ENCODE peak calls at places on chromosomes 6 and 20, in four cellular contexts. P is A549, A is HCT116, K is WTC11. Y is an unnamed sample.

GRCh38 chr6:38498085-38498484 is 141.6 kb downstream of the BTBD9 start:
- DNase-seq in P (no peak), A (no peak), K (no peak), Y (no peak)

GRCh38 chr20:44390280-44390679 is 34.8 kb downstream of the HNF4A start:
- DNase-seq in K (no peak), A (no peak), P (no peak), Y (no peak)

GRCh38 chr6:114936060-114936459 is 593.2 kb upstream of the HS3ST5 start:
- DNase-seq in K (no peak), A (no peak), P (no peak), Y (no peak)

GRCh38 chr6:1127129-1127528 is 184.8 kb upstream of the FOXQ1 start:
- DNase-seq in P (no peak), K (no peak), A (no peak), Y (no peak)

GRCh38 chr20:25437153-25437581 is 29.7 kb downstream of the GINS1 start:
- DNase-seq in A (no peak), P (no peak), K (peak), Y (no peak)

GRCh38 chr6:87198496-87198895 is 43.1 kb downstream of the ZNF292 start:
- DNase-seq in K (no peak), P (peak), A (no peak), Y (no peak)

GRCh38 chr6:54244430-54244829 is 63.8 kb upstream of the TINAG start:
- DNase-seq in P (peak), A (peak), K (no peak), Y (peak)

GRCh38 chr6:28726569-28727309 is 197.0 kb downstream of the TRIM27 start:
- DNase-seq in A (no peak), P (no peak), K (no peak), Y (no peak)

GRCh38 chr6:158706369-158706982 is 56.6 kb downstream of the SYTL3 start:
- DNase-seq in P (peak), K (peak), A (peak), Y (peak)

GRCh38 chr6:115545410-115545986 is 515.2 kb downstream of the FRK start:
- DNase-seq in P (peak), K (peak), A (no peak), Y (no peak)

GRCh38 chr20:10194166-10194565 is 24.5 kb upstream of the SNAP25 start:
- DNase-seq in K (no peak), P (no peak), A (no peak), Y (no peak)

GRCh38 chr6:130503146-130503545 is 137.3 kb downstream of the TMEM200A start:
- DNase-seq in P (no peak), A (no peak), K (no peak), Y (no peak)

GRCh38 chr6:158266131-158266530 is 46.1 kb upstream of the TULP4 start:
- DNase-seq in P (no peak), K (no peak), A (no peak), Y (no peak)

GRCh38 chr6:122432816-122433215 is 33.4 kb downstream of the HSF2 start:
- DNase-seq in K (no peak), P (no peak), A (no peak), Y (no peak)

GRCh38 chr6:5937936-5938706 is 68.6 kb downstream of the NRN1 start:
- DNase-seq in P (no peak), A (no peak), K (no peak), Y (no peak)

GRCh38 chr20:34528921-34529297 is 12.7 kb downstream of the DYNLRB1 start:
- DNase-seq in A (no peak), K (no peak), P (no peak), Y (no peak)

GRCh38 chr6:87807423-87807978 is 105.5 kb upstream of the AKIRIN2 start:
- DNase-seq in K (no peak), P (no peak), A (no peak), Y (peak)

GRCh38 chr20:19275630-19276071 is 63.2 kb downstream of the SLC24A3 start:
- DNase-seq in P (no peak), A (no peak), K (no peak), Y (no peak)

GRCh38 chr6:43761666-43762409 is 8.2 kb upstream of the VEGFA start:
- DNase-seq in P (no peak), A (no peak), K (no peak), Y (no peak)

GRCh38 chr6:84193140-84193708 is 34.2 kb downstream of the CEP162 start:
- DNase-seq in K (no peak), P (peak), A (peak), Y (no peak)

GRCh38 chr20:11921326-11921725 is 3.6 kb downstream of the BTBD3 start:
- DNase-seq in K (no peak), A (no peak), P (no peak), Y (no peak)

GRCh38 chr6:31791324-31792089 is 4.0 kb downstream of the VARS1 start:
- DNase-seq in A (no peak), P (peak), K (peak), Y (peak)

GRCh38 chr6:169799474-169799926 is 48.1 kb downstream of the ERMARD start:
- DNase-seq in K (no peak), P (no peak), A (no peak), Y (no peak)

GRCh38 chr20:13025181-13025580 is 16.4 kb downstream of the SPTLC3 start:
- DNase-seq in A (no peak), P (no peak), K (no peak), Y (no peak)

GRCh38 chr6:128598561-128598960 is 78.2 kb upstream of the PTPRK start:
- DNase-seq in A (peak), P (no peak), K (no peak), Y (no peak)
- TF ChIP-seq MAX in A (no peak), P (no peak), K (no peak), Y (no peak)

DNA sequence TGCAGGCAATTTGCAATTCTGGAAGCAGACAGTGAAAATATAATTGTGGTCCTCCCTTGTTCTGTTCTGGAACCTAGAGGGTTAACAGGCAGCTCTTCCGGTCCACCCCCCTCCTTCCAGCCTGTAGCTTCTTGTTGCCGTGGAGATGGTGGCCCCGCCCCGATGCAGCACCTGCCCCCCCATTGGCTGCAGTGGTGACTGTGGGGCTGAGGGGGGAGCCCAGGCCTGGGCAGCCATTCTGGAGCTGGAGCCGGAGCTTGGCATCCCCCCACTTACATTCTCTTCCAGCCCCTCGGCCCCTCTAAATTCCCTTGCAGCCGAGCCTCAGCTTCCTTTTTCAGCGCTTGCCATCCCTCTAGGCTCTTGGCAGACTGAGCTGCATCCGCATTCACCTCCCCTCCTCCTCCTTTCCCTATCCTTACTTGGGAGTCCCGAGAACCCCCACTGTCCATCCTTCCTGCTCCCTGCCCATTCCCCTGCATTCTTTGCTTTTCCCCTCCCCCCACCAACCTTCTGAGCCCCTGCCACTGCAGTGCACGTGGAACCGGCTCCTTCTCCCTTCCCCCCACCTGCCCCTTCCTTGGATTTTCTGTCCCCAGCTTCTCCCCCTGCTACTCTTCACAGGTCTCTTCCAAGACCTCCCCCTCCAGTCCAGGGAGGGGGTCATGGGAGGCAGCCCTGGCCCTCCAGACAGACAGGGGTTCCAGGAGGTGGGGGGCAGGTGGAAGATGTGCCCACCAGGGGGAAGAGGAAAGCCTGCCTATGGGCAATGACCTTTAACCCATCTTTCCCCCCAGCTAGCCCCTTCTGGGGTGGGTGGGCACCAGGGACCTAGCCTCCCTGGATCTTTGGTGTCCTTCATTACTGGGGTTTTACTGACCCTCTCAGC is 11.4 kb downstream of the SYNGAP1 start:
- DNase-seq in P (peak), K (peak), A (no peak), Y (peak)
- TF ChIP-seq MAX in P (no peak), K (peak), A (no peak), Y (peak)

GRCh38 chr6:15987569-15987968 is 141.3 kb upstream of the MYLIP start:
- DNase-seq in A (no peak), P (no peak), K (no peak), Y (no peak)
- TF ChIP-seq MAX in A (no peak), P (no peak), K (no peak), Y (no peak)

GRCh38 chr6:34810936-34811632 is 19.2 kb downstream of the BLTP3A start:
- DNase-seq in A (peak), P (peak), K (no peak), Y (no peak)
- TF ChIP-seq MAX in A (peak), P (no peak), K (no peak), Y (no peak)

DNA sequence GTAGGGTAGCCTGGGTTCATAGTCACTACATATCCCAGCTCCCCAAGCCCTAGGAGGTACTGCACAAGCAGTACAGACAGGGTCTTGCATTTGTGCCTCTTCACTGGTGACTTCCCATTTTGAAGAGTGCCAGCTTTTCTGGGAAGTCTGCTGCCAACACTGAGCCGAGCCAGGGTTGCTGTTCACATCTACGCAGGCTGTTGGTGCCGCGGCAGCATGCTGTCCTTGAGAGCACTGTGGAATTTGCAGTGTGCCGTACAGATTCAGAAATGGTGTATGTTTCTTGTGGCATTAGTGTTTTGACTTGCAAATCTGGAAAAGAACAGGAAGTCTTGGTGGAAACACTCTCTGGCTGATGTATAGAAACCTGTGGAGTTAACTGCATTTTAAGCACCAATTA is 67.5 kb downstream of the JARID2 start:
- DNase-seq in A (no peak), P (no peak), K (no peak), Y (no peak)
- TF ChIP-seq MAX in A (no peak), P (no peak), K (no peak), Y (no peak)

DNA sequence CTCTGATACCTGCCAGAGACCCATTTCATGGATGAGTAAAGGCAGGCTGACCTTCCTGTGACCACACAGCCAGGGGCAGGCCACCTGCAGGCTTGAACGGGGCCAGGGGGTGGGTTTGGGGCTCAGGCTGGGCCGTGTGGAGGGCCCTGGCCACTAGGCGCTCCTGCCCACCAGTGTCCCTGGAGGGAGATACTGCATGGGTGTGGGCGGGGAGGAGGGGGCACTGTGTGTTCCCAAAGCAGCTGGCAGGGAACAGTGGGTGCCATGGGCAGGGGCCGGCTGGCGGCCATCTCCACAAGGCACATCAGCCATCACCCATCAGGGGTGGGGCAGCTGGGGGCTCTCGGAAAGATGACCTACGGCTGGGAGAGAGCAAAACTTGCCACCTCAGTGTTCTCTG is 15.4 kb downstream of the SRC start:
- DNase-seq in K (no peak), P (no peak), A (no peak), Y (no peak)
- TF ChIP-seq MAX in K (no peak), P (no peak), A (no peak), Y (no peak)

DNA sequence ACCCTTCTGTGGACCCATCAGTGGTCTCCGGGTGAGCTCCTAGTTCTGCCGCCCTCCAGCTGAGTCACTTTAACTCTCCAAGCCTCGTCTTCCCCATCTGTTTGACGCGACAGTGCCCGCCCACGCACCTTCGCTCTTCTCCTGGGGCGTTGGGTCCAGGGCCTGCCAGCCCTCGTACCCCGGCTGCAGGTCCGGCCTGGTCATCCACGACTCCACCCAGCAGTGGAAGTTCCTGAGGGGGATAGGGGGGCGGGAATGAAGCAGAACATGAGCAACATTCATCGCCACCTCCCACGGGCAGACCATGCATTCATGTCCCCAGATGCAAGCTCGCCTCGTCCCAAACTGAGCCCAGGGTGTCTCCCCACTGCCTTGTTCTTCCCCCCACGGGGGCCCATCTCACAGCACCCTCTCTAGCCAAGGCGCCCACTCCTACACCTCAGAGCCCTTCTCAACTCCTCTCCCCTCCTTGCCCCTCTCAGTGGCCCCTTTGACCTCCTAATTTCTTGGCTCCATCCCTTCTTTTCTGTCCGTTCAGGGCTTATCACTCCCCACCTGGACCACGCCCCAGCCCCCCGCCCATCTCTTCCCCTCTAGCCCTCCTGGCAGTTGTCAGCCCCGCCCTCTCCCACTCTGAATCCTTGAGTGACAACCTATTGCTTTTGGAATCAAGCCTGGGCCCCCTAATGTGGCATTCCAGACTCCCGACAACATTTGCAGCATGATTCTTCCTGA is 23.7 kb downstream of the TGM2 start:
- DNase-seq in P (no peak), K (no peak), A (no peak), Y (no peak)
- TF ChIP-seq MAX in P (no peak), K (no peak), A (no peak), Y (no peak)

GRCh38 chr6:133259561-133259960 is 18.4 kb downstream of the EYA4 start:
- DNase-seq in A (no peak), P (no peak), K (no peak), Y (no peak)

GRCh38 chr6:133265066-133265465 is 23.9 kb downstream of the EYA4 start:
- DNase-seq in K (no peak), A (no peak), P (no peak), Y (no peak)

GRCh38 chr6:133268621-133269020 is 27.5 kb downstream of the EYA4 start:
- DNase-seq in P (no peak), K (no peak), A (no peak), Y (no peak)

DNA sequence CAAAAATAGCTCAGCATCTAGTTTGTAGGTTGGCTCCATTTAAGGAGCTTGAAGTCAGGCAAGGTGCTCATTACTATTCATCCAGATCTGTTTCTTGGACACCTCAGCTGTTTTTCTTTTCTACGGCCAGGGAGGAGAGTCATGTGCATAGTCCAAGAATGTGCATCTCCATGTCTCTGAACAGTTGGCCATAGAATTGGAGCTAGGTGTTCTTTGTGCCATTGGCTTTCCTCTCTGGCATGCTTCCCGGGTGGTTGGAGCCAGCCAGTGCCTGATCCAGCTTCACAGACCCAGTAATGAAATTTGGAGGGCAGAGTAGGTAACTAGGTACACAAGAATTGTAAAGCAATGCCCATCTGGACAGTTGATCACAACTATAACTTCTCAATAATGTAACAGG is 21.6 kb downstream of the EYA4 start:
- DNase-seq in A (no peak), K (no peak), P (no peak), Y (no peak)
- TF ChIP-seq MAX in A (no peak), K (no peak), P (no peak), Y (no peak)

DNA sequence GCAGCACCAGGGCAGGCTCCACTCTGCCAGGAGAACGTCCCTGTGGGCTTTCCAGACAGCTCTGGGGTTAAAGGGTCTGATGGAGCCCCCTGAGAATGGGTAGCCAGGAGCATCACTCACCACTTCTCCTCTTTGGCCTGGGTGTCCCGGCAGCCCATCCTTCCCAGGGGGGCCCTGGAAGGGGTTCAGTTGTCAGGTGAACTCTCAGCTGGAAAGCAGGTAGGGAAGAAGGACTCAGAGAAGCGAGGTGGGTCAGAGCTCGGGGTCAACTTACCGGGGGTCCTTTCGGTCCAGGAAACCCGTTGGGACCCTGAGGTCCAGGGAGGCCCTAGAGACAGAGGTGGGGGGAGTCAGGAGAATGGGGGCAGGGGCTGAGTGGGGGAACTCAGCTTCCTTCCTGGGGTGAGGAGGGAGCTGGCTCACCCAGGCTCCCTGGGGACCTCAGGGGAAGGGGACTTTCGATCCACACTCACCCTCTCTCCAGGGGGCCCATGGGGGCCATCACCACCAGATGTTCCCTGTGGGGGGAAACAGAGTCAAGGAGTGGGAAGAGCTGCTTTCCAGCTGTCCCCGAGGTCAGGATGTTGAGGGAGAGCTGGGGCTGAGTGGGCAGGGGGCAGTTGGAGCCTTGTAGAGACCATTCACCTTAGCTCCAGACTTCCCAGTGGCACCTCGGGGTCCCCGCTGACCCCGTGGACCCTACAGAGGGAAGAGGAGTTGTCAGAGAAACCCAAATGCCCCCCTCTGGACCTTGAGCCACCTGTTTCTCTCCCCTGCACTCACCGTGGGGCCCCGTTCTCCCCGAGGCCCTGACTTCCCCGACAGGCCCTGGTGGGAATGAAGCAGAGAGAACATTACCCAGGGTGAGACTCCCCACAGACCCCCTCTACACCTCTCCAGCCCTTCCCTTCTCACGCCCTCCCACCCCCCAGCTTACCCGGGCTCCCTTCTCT is 18.8 kb downstream of the COL11A2 start:
- DNase-seq in K (no peak), P (no peak), A (no peak), Y (no peak)
- TF ChIP-seq MAX in K (no peak), P (no peak), A (no peak), Y (no peak)

GRCh38 chr6:15026832-15027231 is 219.0 kb upstream of the JARID2 start:
- DNase-seq in A (no peak), K (no peak), P (peak), Y (no peak)
- TF ChIP-seq MAX in A (no peak), K (no peak), P (no peak), Y (no peak)

Y was measured in NB4.